ENCODE peak calls at places on chromosomes 12 and 14, in seven cellular contexts. X is ovary, F is K562, R is suprapubic skin, B is stomach, C is tibial nerve, P is H1. M is an unnamed sample.

GRCh38 chr12:128792398-128792797 is 31.4 kb downstream of the SLC15A4 start:
- DNase-seq in C (no peak), R (no peak), X (no peak), P (no peak), B (peak), F (no peak), M (no peak)

GRCh38 chr12:17148706-17149105 is 542.7 kb upstream of the LMO3 start:
- DNase-seq in C (no peak), P (no peak), B (no peak), F (no peak), R (no peak), X (no peak), M (no peak)

GRCh38 chr12:105562727-105563072 is 232.2 kb downstream of the C12orf75 start:
- DNase-seq in R (no peak), X (no peak), B (peak), C (no peak), P (no peak), F (no peak), M (no peak)

GRCh38 chr14:99028521-99028920 is 243.5 kb downstream of the BCL11B start:
- DNase-seq in P (no peak), R (peak), C (no peak), F (no peak), B (no peak), X (no peak), M (no peak)

GRCh38 chr14:23514009-23514962 is 37.3 kb downstream of the ZFHX2 start:
- DNase-seq in B (no peak), P (no peak), F (no peak), C (no peak), R (no peak), X (no peak), M (no peak)

GRCh38 chr12:122079038-122079531 is 529 bp downstream of the MLXIP start:
- DNase-seq in F (peak), X (peak), P (no peak), R (no peak), B (peak), C (no peak), M (no peak)

GRCh38 chr12:94553875-94554274 is 94.2 kb upstream of the CEP83 start:
- DNase-seq in R (no peak), B (no peak), P (no peak), F (no peak), C (no peak), X (no peak), M (no peak)

GRCh38 chr12:107435520-107435919 is 250.1 kb upstream of the PWP1 start:
- DNase-seq in B (no peak), P (no peak), C (no peak), R (no peak), X (no peak), F (no peak), M (no peak)

GRCh38 chr12:117402363-117402762 is 40.9 kb upstream of the NOS1 start:
- DNase-seq in F (peak), X (no peak), B (no peak), P (no peak), C (no peak), R (no peak), M (no peak)

GRCh38 chr12:47813491-47814196 is 6.1 kb downstream of the HDAC7 start:
- DNase-seq in F (no peak), R (no peak), X (no peak), C (no peak), P (no peak), B (no peak), M (no peak)

GRCh38 chr12:30529489-30530269 is 166.0 kb downstream of the IPO8 start:
- DNase-seq in X (no peak), F (peak), C (no peak), R (no peak), P (no peak), B (no peak), M (no peak)
- TF ChIP-seq EP300 in X (no peak), F (peak), C (no peak), R (no peak), P (no peak), B (no peak), M (no peak)

GRCh38 chr12:9064201-9064814 is 51.4 kb downstream of the A2M start:
- DNase-seq in R (no peak), P (peak), C (no peak), F (no peak), X (peak), B (peak), M (no peak)

GRCh38 chr12:9066183-9066623 is 49.5 kb downstream of the A2M start:
- DNase-seq in R (no peak), F (no peak), C (no peak), P (no peak), X (no peak), B (no peak), M (no peak)

GRCh38 chr12:9065607-9065856 is 50.2 kb downstream of the A2M start:
- DNase-seq in X (no peak), P (no peak), R (no peak), B (no peak), C (no peak), F (no peak), M (no peak)

GRCh38 chr12:9066755-9067433 is 48.8 kb downstream of the A2M start:
- DNase-seq in P (no peak), R (no peak), B (no peak), F (no peak), X (no peak), C (no peak), M (no peak)

GRCh38 chr12:9064815-9065606 is 50.7 kb downstream of the A2M start:
- DNase-seq in P (peak), B (peak), F (no peak), R (peak), C (peak), X (peak), M (peak)
- TF ChIP-seq POLR2A in P (peak), B (peak), F (no peak), R (peak), C (peak), X (peak), M (peak)

GRCh38 chr14:92439551-92440344 is 73.8 kb upstream of the RIN3 start:
- DNase-seq in B (no peak), X (no peak), R (no peak), C (no peak), F (no peak), P (no peak), M (no peak)
- H3K4me3 ChIP-seq in B (no peak), X (no peak), R (no peak), C (no peak), F (no peak), P (no peak), M (no peak)

DNA sequence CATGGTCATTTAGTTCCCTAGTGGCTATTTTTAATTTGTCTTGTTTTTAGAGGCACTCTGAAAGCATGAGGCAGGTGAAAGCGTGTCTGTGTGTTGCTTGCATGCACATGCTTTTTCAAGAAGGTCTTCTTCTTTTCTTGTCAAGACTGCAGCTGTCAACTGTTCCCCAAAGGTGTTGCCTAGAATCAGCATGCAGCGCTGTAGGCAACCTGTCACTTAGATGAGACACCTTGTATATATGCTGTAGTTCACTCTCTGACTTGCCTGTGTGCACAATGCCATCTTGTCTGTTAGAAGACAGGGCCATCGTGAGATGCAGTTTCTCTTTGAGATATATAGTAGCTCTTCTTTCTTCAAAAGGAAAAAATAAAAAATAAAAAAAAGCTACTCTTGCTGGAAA is 885.7 kb downstream of the DIO2 start:
- DNase-seq in B (no peak), F (no peak), C (no peak), P (no peak), X (no peak), R (no peak), M (no peak)
- TF ChIP-seq EP300 in B (no peak), F (no peak), C (no peak), P (no peak), X (no peak), R (no peak), M (no peak)

GRCh38 chr12:54282949-54283593 is 2.5 kb downstream of the HNRNPA1 start:
- DNase-seq in C (no peak), P (no peak), B (no peak), X (no peak), F (peak), R (no peak), M (no peak)

GRCh38 chr12:54280401-54281260 is at the start of gene HNRNPA1:
- DNase-seq in P (peak), R (peak), B (peak), C (peak), F (peak), X (peak), M (peak)

GRCh38 chr12:54287316-54288157 is 7.0 kb downstream of the HNRNPA1 start:
- DNase-seq in F (peak), R (no peak), C (no peak), P (no peak), X (no peak), B (no peak), M (no peak)

GRCh38 chr12:54285150-54286041 is 4.9 kb downstream of the HNRNPA1 start:
- DNase-seq in X (no peak), F (no peak), C (no peak), P (no peak), B (no peak), R (no peak), M (no peak)

DNA sequence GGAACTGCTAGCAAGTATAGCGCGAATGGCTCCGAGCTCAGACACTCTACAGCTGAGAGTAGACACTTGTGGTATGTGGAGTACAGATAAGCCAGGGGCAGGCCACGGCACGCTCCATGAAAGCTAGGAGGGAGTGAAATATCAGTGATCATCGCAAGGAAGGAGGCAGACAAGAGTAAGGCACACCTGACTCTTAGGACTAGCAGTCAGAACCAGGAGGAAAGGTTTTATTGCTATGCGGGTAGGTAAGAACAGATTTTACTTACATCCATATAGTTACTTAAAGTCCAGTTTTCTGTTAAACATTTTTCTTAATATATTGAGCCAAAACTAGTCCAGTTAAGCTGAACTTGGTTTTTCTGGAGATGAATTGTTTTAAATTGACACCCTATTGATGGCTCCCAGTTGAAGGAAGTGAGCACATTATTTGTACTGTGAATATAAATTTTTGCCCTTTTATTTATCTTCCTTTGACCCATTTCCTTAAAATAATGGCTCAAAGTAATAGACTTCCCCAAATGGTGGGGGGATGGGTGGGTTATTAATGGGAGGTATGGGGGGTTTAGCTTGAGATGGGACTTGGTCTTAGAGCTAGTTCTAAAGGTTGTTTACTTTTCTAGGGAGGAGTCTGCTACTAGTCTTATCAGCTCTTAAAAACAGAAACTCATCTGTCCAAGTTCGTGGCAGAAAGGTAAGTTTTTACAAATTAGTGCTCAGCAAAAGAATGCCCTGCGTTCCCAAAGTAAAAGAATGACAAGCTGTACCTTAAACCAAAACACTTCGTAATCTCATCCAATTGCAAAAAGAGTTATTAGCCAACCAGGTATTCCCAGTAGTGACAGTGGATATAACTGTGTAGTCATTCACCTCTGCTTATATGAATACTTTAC is 5.8 kb downstream of the HNRNPA1 start:
- DNase-seq in P (no peak), B (no peak), C (no peak), R (no peak), X (no peak), F (peak), M (no peak)
- TF ChIP-seq POLR2A in P (peak), B (no peak), C (no peak), R (no peak), X (no peak), F (peak), M (no peak)